ENCODE peak calls at places on chromosomes 1 and 21, in five cellular contexts. One of them, this sample, is unnamed.
A peak's percentile ranks its signal among the peaks of the same experiment; 100 is the strongest.

GRCh38 chr1:76868154-76868882 is 1.0 kb downstream of the ST6GALNAC5 start:
- DNase-seq in fibroblast of mammary gland: peak; percentile 15
- DNase-seq in activated CD8-positive, alpha-beta memory T cell treated with anti-CD3 and anti-CD28 coated beads, Interleukin-2, amount 50 U/mL, for 4 hours: no peak
- DNase-seq in NCI-H446 treated with DMSO at 0.1 percent for 48 hours: peak; percentile 55
- DNase-seq in activated T-cell treated with anti-CD3 and anti-CD28 coated beads for 1 hour: no peak
- DNase-seq in this sample: no peak

GRCh38 chr1:217924924-217925323 is 293.8 kb downstream of the SPATA17 start:
- DNase-seq in activated T-cell treated with anti-CD3 and anti-CD28 coated beads for 1 hour: no peak
- DNase-seq in fibroblast of mammary gland: no peak
- DNase-seq in NCI-H446 treated with DMSO at 0.1 percent for 48 hours: no peak
- DNase-seq in activated CD8-positive, alpha-beta memory T cell treated with anti-CD3 and anti-CD28 coated beads, Interleukin-2, amount 50 U/mL, for 4 hours: no peak
- DNase-seq in this sample: no peak

GRCh38 chr1:36085686-36086526 is 2.0 kb downstream of the TEKT2 start:
- DNase-seq in NCI-H446 treated with DMSO at 0.1 percent for 48 hours: no peak
- DNase-seq in activated CD8-positive, alpha-beta memory T cell treated with anti-CD3 and anti-CD28 coated beads, Interleukin-2, amount 50 U/mL, for 4 hours: no peak
- DNase-seq in activated T-cell treated with anti-CD3 and anti-CD28 coated beads for 1 hour: no peak
- DNase-seq in fibroblast of mammary gland: no peak
- DNase-seq in this sample: no peak

GRCh38 chr1:211704567-211704942 is 29.1 kb upstream of the NEK2 start:
- DNase-seq in activated CD8-positive, alpha-beta memory T cell treated with anti-CD3 and anti-CD28 coated beads, Interleukin-2, amount 50 U/mL, for 4 hours: no peak
- DNase-seq in fibroblast of mammary gland: no peak
- DNase-seq in activated T-cell treated with anti-CD3 and anti-CD28 coated beads for 1 hour: no peak
- DNase-seq in NCI-H446 treated with DMSO at 0.1 percent for 48 hours: no peak
- DNase-seq in this sample: no peak

GRCh38 chr1:22326931-22327330 is 124.7 kb upstream of the ZBTB40 start:
- DNase-seq in activated T-cell treated with anti-CD3 and anti-CD28 coated beads for 1 hour: no peak
- DNase-seq in activated CD8-positive, alpha-beta memory T cell treated with anti-CD3 and anti-CD28 coated beads, Interleukin-2, amount 50 U/mL, for 4 hours: no peak
- DNase-seq in fibroblast of mammary gland: no peak
- DNase-seq in NCI-H446 treated with DMSO at 0.1 percent for 48 hours: no peak
- DNase-seq in this sample: no peak

GRCh38 chr21:25708467-25709065 is 26.1 kb downstream of the ATP5PF start:
- DNase-seq in activated T-cell treated with anti-CD3 and anti-CD28 coated beads for 1 hour: peak; percentile 29
- DNase-seq in activated CD8-positive, alpha-beta memory T cell treated with anti-CD3 and anti-CD28 coated beads, Interleukin-2, amount 50 U/mL, for 4 hours: peak; percentile 52
- DNase-seq in fibroblast of mammary gland: peak; percentile 64
- DNase-seq in NCI-H446 treated with DMSO at 0.1 percent for 48 hours: peak; percentile 26
- DNase-seq in this sample: peak; percentile 34

GRCh38 chr1:223704921-223705878 is 7.1 kb upstream of the CAPN2 start:
- DNase-seq in activated T-cell treated with anti-CD3 and anti-CD28 coated beads for 1 hour: no peak
- DNase-seq in activated CD8-positive, alpha-beta memory T cell treated with anti-CD3 and anti-CD28 coated beads, Interleukin-2, amount 50 U/mL, for 4 hours: no peak
- DNase-seq in fibroblast of mammary gland: peak; percentile 45
- DNase-seq in NCI-H446 treated with DMSO at 0.1 percent for 48 hours: no peak
- DNase-seq in this sample: no peak

GRCh38 chr1:100794719-100795645 is 75.4 kb downstream of the VCAM1 start:
- DNase-seq in fibroblast of mammary gland: peak; percentile 65
- DNase-seq in NCI-H446 treated with DMSO at 0.1 percent for 48 hours: peak; percentile 96
- DNase-seq in activated CD8-positive, alpha-beta memory T cell treated with anti-CD3 and anti-CD28 coated beads, Interleukin-2, amount 50 U/mL, for 4 hours: no peak
- DNase-seq in activated T-cell treated with anti-CD3 and anti-CD28 coated beads for 1 hour: no peak
- DNase-seq in this sample: no peak

GRCh38 chr1:114511048-114511785 is at the start of gene TRIM33:
- DNase-seq in activated CD8-positive, alpha-beta memory T cell treated with anti-CD3 and anti-CD28 coated beads, Interleukin-2, amount 50 U/mL, for 4 hours: peak; percentile 94
- DNase-seq in NCI-H446 treated with DMSO at 0.1 percent for 48 hours: peak; percentile 86
- DNase-seq in activated T-cell treated with anti-CD3 and anti-CD28 coated beads for 1 hour: peak; percentile 83
- DNase-seq in fibroblast of mammary gland: peak; percentile 92
- DNase-seq in this sample: peak; percentile 85

GRCh38 chr1:8815582-8816285 is 1.7 kb downstream of the RERE start:
- DNase-seq in NCI-H446 treated with DMSO at 0.1 percent for 48 hours: no peak
- DNase-seq in activated T-cell treated with anti-CD3 and anti-CD28 coated beads for 1 hour: no peak
- DNase-seq in activated CD8-positive, alpha-beta memory T cell treated with anti-CD3 and anti-CD28 coated beads, Interleukin-2, amount 50 U/mL, for 4 hours: no peak
- DNase-seq in fibroblast of mammary gland: no peak
- DNase-seq in this sample: no peak

GRCh38 chr1:160032165-160032827 is 506 bp upstream of the PIGM start:
- DNase-seq in NCI-H446 treated with DMSO at 0.1 percent for 48 hours: no peak
- DNase-seq in activated CD8-positive, alpha-beta memory T cell treated with anti-CD3 and anti-CD28 coated beads, Interleukin-2, amount 50 U/mL, for 4 hours: no peak
- DNase-seq in fibroblast of mammary gland: no peak
- DNase-seq in activated T-cell treated with anti-CD3 and anti-CD28 coated beads for 1 hour: no peak
- DNase-seq in this sample: peak; percentile 51

GRCh38 chr1:66374561-66375111 is 159.3 kb upstream of the SGIP1 start:
- DNase-seq in activated T-cell treated with anti-CD3 and anti-CD28 coated beads for 1 hour: no peak
- DNase-seq in activated CD8-positive, alpha-beta memory T cell treated with anti-CD3 and anti-CD28 coated beads, Interleukin-2, amount 50 U/mL, for 4 hours: peak; percentile 19
- DNase-seq in NCI-H446 treated with DMSO at 0.1 percent for 48 hours: no peak
- DNase-seq in fibroblast of mammary gland: peak; percentile 95
- DNase-seq in this sample: peak; percentile 76

GRCh38 chr1:49626474-49626873 is 397.3 kb downstream of the AGBL4 start:
- DNase-seq in activated T-cell treated with anti-CD3 and anti-CD28 coated beads for 1 hour: no peak
- DNase-seq in activated CD8-positive, alpha-beta memory T cell treated with anti-CD3 and anti-CD28 coated beads, Interleukin-2, amount 50 U/mL, for 4 hours: no peak
- DNase-seq in NCI-H446 treated with DMSO at 0.1 percent for 48 hours: no peak
- DNase-seq in fibroblast of mammary gland: no peak
- DNase-seq in this sample: peak; percentile 8

GRCh38 chr1:201026746-201027145 is 3.2 kb upstream of the KIF21B start:
- DNase-seq in activated CD8-positive, alpha-beta memory T cell treated with anti-CD3 and anti-CD28 coated beads, Interleukin-2, amount 50 U/mL, for 4 hours: no peak
- DNase-seq in activated T-cell treated with anti-CD3 and anti-CD28 coated beads for 1 hour: no peak
- DNase-seq in fibroblast of mammary gland: no peak
- DNase-seq in NCI-H446 treated with DMSO at 0.1 percent for 48 hours: no peak
- DNase-seq in this sample: no peak

GRCh38 chr1:153352523-153352922 is 3.9 kb upstream of the PGLYRP4 start:
- DNase-seq in activated T-cell treated with anti-CD3 and anti-CD28 coated beads for 1 hour: peak; percentile 49
- DNase-seq in fibroblast of mammary gland: peak; percentile 71
- DNase-seq in activated CD8-positive, alpha-beta memory T cell treated with anti-CD3 and anti-CD28 coated beads, Interleukin-2, amount 50 U/mL, for 4 hours: peak; percentile 58
- DNase-seq in NCI-H446 treated with DMSO at 0.1 percent for 48 hours: peak; percentile 36
- DNase-seq in this sample: peak; percentile 49

GRCh38 chr1:233112184-233113008 is 162.0 kb downstream of the NTPCR start:
- DNase-seq in fibroblast of mammary gland: no peak
- DNase-seq in activated CD8-positive, alpha-beta memory T cell treated with anti-CD3 and anti-CD28 coated beads, Interleukin-2, amount 50 U/mL, for 4 hours: no peak
- DNase-seq in activated T-cell treated with anti-CD3 and anti-CD28 coated beads for 1 hour: no peak
- DNase-seq in NCI-H446 treated with DMSO at 0.1 percent for 48 hours: no peak
- DNase-seq in this sample: peak; percentile 28